ENCODE peak calls at places on chromosome 13, in six cellular contexts. C is KBM-7; X is stimulated activated CD4-positive, alpha-beta T cell treated with anti-CD3 and anti-CD28 coated beads, Interleukin-15, amount 100 ng/mL, for 1 hour; Q is stromal cell of bone marrow; F is fibroblast of lung; U is NCI-H1092. Z is an unnamed sample.

GRCh38 chr13:94546071-94546839 is 49.7 kb downstream of the TGDS start:
- DNase-seq in C (no peak), X (no peak), Q (no peak), F (no peak), U (no peak), Z (no peak)

GRCh38 chr13:111211789-111212516 is 96.8 kb downstream of the ARHGEF7 start:
- DNase-seq in C (no peak), X (no peak), Q (no peak), F (peak; percentile 93), U (no peak), Z (no peak)

GRCh38 chr13:45541806-45542205 is 73.7 kb downstream of the ERICH6B start:
- DNase-seq in C (no peak), X (no peak), Q (no peak), F (no peak), U (no peak), Z (no peak)

GRCh38 chr13:96899946-96900345 is 94.3 kb downstream of the OXGR1 start:
- DNase-seq in C (no peak), X (no peak), Q (no peak), F (no peak), U (no peak), Z (no peak)

GRCh38 chr13:50340566-50341287 is 325.5 kb downstream of the KCNRG start:
- DNase-seq in C (no peak), X (no peak), Q (no peak), F (no peak), U (no peak), Z (no peak)

GRCh38 chr13:73740681-73741080 is 393.5 kb downstream of the KLF12 start:
- DNase-seq in C (no peak), X (no peak), Q (no peak), F (peak; percentile 6), U (no peak), Z (no peak)

GRCh38 chr13:30466358-30466714 is 600 bp upstream of the HMGB1 start:
- DNase-seq in C (no peak), X (no peak), Q (no peak), F (peak; percentile 53), U (no peak), Z (no peak)

GRCh38 chr13:30388401-30389283 is 33.7 kb upstream of the UBE2L5 start:
- DNase-seq in C (peak; percentile 53), X (no peak), Q (no peak), F (no peak), U (no peak), Z (no peak)

GRCh38 chr13:40189885-40190655 is 476.4 kb downstream of the FOXO1 start:
- DNase-seq in C (no peak), X (no peak), Q (no peak), F (peak; percentile 11), U (no peak), Z (no peak)

GRCh38 chr13:34671136-34671535 is 270.9 kb upstream of the NBEA start:
- DNase-seq in C (no peak), X (no peak), Q (no peak), F (peak; percentile 53), U (no peak), Z (no peak)

GRCh38 chr13:51244637-51245405 is 22.6 kb downstream of the FAM124A start:
- DNase-seq in C (no peak), X (no peak), Q (no peak), F (no peak), U (no peak), Z (no peak)

GRCh38 chr13:27035892-27036235 is 135.7 kb downstream of the USP12 start:
- DNase-seq in C (no peak), X (no peak), Q (no peak), F (peak; percentile 84), U (no peak), Z (no peak)

GRCh38 chr13:77113496-77113895 is 86.5 kb upstream of the FBXL3 start:
- DNase-seq in C (no peak), X (no peak), Q (no peak), F (peak; percentile 18), U (no peak), Z (no peak)

GRCh38 chr13:23714672-23715071 is 144.5 kb downstream of the TNFRSF19 start:
- DNase-seq in C (no peak), X (no peak), Q (no peak), F (no peak), U (no peak), Z (no peak)

GRCh38 chr13:44918323-44919102 is 70.8 kb downstream of the NUFIP1 start:
- DNase-seq in C (peak; percentile 96), X (peak; percentile 65), Q (peak; percentile 92), F (peak; percentile 96), U (peak; percentile 73), Z (no peak)

GRCh38 chr13:107222619-107223018 is 654.7 kb upstream of the ARGLU1 start:
- DNase-seq in C (no peak), X (no peak), Q (no peak), F (no peak), U (no peak), Z (no peak)

GRCh38 chr13:70362820-70363219 is 254.6 kb upstream of the KLHL1 start:
- DNase-seq in C (no peak), X (no peak), Q (no peak), F (no peak), U (no peak), Z (no peak)

GRCh38 chr13:112849500-112849899 is 119.5 kb upstream of the MCF2L start:
- DNase-seq in C (no peak), X (no peak), Q (no peak), F (peak; percentile 23), U (peak; percentile 98), Z (no peak)

GRCh38 chr13:114074671-114075315 is 57.6 kb downstream of the RASA3 start:
- DNase-seq in C (no peak), X (no peak), Q (no peak), F (no peak), U (no peak), Z (no peak)

GRCh38 chr13:99702687-99703319 is 201.5 kb downstream of the TM9SF2 start:
- DNase-seq in C (no peak), X (no peak), Q (no peak), F (no peak), U (no peak), Z (no peak)

GRCh38 chr13:32098275-32098674 is 66.7 kb downstream of the FRY start:
- DNase-seq in C (no peak), X (no peak), Q (no peak), F (no peak), U (no peak), Z (no peak)

GRCh38 chr13:59658736-59659330 is 504.9 kb downstream of the DIAPH3 start:
- DNase-seq in C (no peak), X (no peak), Q (no peak), F (no peak), U (no peak), Z (no peak)

GRCh38 chr13:40319699-40320586 is 346.5 kb downstream of the FOXO1 start:
- DNase-seq in C (no peak), X (no peak), Q (no peak), F (no peak), U (no peak), Z (no peak)

GRCh38 chr13:21014139-21014665 is 47.2 kb downstream of the LATS2 start:
- DNase-seq in C (no peak), X (no peak), Q (no peak), F (peak; percentile 48), U (no peak), Z (no peak)

GRCh38 chr13:73421310-73421912 is 362.6 kb downstream of the KLF5 start:
- DNase-seq in C (no peak), X (no peak), Q (no peak), F (peak; percentile 96), U (peak; percentile 64), Z (peak; percentile 99)

GRCh38 chr13:112965103-112965502 is 3.9 kb upstream of the MCF2L start:
- DNase-seq in C (no peak), X (no peak), Q (no peak), F (no peak), U (no peak), Z (no peak)

GRCh38 chr13:31803327-31803726 is 64.0 kb downstream of the RXFP2 start:
- DNase-seq in C (peak; percentile 42), X (no peak), Q (no peak), F (no peak), U (no peak), Z (no peak)

GRCh38 chr13:31556376-31556775 is 182.9 kb upstream of the RXFP2 start:
- DNase-seq in C (no peak), X (no peak), Q (peak; percentile 78), F (peak; percentile 23), U (no peak), Z (no peak)

GRCh38 chr13:110368408-110368807 is 61.3 kb downstream of the COL4A2 start:
- DNase-seq in C (no peak), X (no peak), Q (no peak), F (no peak), U (no peak), Z (no peak)

GRCh38 chr13:75407473-75407872 is 74.5 kb downstream of the TBC1D4 start:
- DNase-seq in C (no peak), X (no peak), Q (no peak), F (no peak), U (no peak), Z (no peak)

GRCh38 chr13:113734099-113734825 is 24.8 kb upstream of the TMEM255B start:
- DNase-seq in C (no peak), X (no peak), Q (no peak), F (no peak), U (no peak), Z (no peak)

GRCh38 chr13:44763604-44764311 is 187.6 kb upstream of the TSC22D1 start:
- DNase-seq in C (no peak), X (no peak), Q (no peak), F (peak; percentile 46), U (no peak), Z (no peak)

GRCh38 chr13:80011448-80012212 is 329.3 kb downstream of the SPRY2 start:
- DNase-seq in C (peak; percentile 2), X (no peak), Q (no peak), F (no peak), U (no peak), Z (no peak)

GRCh38 chr13:30679483-30680330 is 55.6 kb upstream of the ALOX5AP start:
- DNase-seq in C (peak; percentile 60), X (no peak), Q (no peak), F (peak; percentile 31), U (peak; percentile 17), Z (no peak)

GRCh38 chr13:109394311-109394988 is 391.9 kb downstream of the IRS2 start:
- DNase-seq in C (no peak), X (no peak), Q (no peak), F (peak; percentile 2), U (no peak), Z (no peak)